ENCODE peak calls at places on chromosomes 3 and 15, in five cellular contexts. L is heart left ventricle, Y is MM.1S, D is AG10803, M is body of pancreas. U is an unnamed sample.

GRCh38 chr15:70376031-70376928 is 278.6 kb upstream of the TLE3 start:
- DNase-seq in L (no peak), Y (no peak), D (no peak), M (no peak), U (no peak)

GRCh38 chr3:120793601-120794000 is 51.1 kb downstream of the GTF2E1 start:
- DNase-seq in L (no peak), Y (no peak), D (no peak), M (no peak), U (peak; percentile 18)

GRCh38 chr3:40588406-40588805 is 63.6 kb downstream of the ZNF621 start:
- DNase-seq in L (no peak), Y (no peak), D (no peak), M (no peak), U (no peak)

GRCh38 chr3:72414481-72415016 is 433.7 kb downstream of the SHQ1 start:
- DNase-seq in L (no peak), Y (no peak), D (no peak), M (no peak), U (peak; percentile 78)

GRCh38 chr3:186520957-186521842 is 23.0 kb downstream of the CRYGS start:
- DNase-seq in L (no peak), Y (no peak), D (no peak), M (no peak), U (no peak)

GRCh38 chr3:36714343-36714742 is 50.0 kb downstream of the DCLK3 start:
- DNase-seq in L (no peak), Y (no peak), D (peak; percentile 70), M (no peak), U (no peak)

GRCh38 chr3:133745108-133745507 is 1.1 kb upstream of the TF start:
- DNase-seq in L (no peak), Y (no peak), D (no peak), M (no peak), U (no peak)

GRCh38 chr15:32870240-32871033 is 152.6 kb downstream of the GREM1 start:
- DNase-seq in L (no peak), Y (no peak), D (peak; percentile 97), M (no peak), U (peak; percentile 96)

GRCh38 chr15:85756411-85757072 is 38.2 kb downstream of the KLHL25 start:
- DNase-seq in L (peak; percentile 14), Y (no peak), D (peak; percentile 31), M (no peak), U (no peak)

GRCh38 chr15:90154246-90154645 is 46.9 kb upstream of the SEMA4B start:
- DNase-seq in L (no peak), Y (no peak), D (no peak), M (no peak), U (no peak)

GRCh38 chr3:167605871-167606270 is 47.9 kb downstream of the WDR49 start:
- DNase-seq in L (no peak), Y (no peak), D (no peak), M (no peak), U (no peak)

GRCh38 chr3:27591811-27592210 is 107.6 kb upstream of the SLC4A7 start:
- DNase-seq in L (no peak), Y (no peak), D (no peak), M (no peak), U (no peak)

GRCh38 chr3:194886836-194887235 is 201.2 kb downstream of the FAM43A start:
- DNase-seq in L (no peak), Y (no peak), D (no peak), M (no peak), U (no peak)

GRCh38 chr3:13162550-13163320 is 89.5 kb upstream of the IQSEC1 start:
- DNase-seq in L (no peak), Y (no peak), D (no peak), M (no peak), U (no peak)

GRCh38 chr15:63917588-63918316 is 84.0 kb upstream of the HERC1 start:
- DNase-seq in L (no peak), Y (no peak), D (no peak), M (no peak), U (no peak)

GRCh38 chr15:41561777-41562145 is 2.7 kb downstream of the TYRO3 start:
- DNase-seq in L (peak; percentile 59), Y (no peak), D (peak; percentile 45), M (peak; percentile 40), U (peak; percentile 50)

GRCh38 chr3:37766220-37766605 is 95.5 kb upstream of the CTDSPL start:
- DNase-seq in L (no peak), Y (peak; percentile 24), D (peak; percentile 2), M (no peak), U (no peak)

GRCh38 chr15:40192942-40193341 is 32.1 kb downstream of the BUB1B start:
- DNase-seq in L (no peak), Y (no peak), D (peak; percentile 88), M (no peak), U (peak; percentile 46)

GRCh38 chr3:53513556-53514190 is 19.3 kb downstream of the CACNA1D start:
- DNase-seq in L (no peak), Y (no peak), D (no peak), M (no peak), U (no peak)
- TF ChIP-seq CTCF in L (no peak), Y (peak; percentile 18), D (no peak), M (no peak), U (no peak)

DNA sequence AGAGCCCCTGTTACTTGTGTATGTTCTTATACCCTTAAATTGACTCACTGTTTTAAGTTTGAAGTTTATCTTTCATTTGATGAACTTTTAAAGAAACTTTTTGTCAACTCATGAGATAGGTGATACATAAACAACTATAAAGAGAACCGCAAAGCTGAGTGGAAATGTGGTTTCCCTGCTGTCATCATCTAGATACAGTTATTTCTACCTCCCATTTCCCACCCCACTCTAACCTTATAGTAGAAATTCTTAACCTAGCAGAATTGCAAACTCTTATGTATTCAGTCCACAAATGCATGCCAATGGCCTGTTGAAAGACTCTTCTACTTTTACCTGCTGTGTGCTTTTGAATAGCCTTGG is 2.7 kb downstream of the TIPARP start:
- DNase-seq in L (no peak), Y (no peak), D (no peak), M (no peak), U (no peak)
- H3K4me3 ChIP-seq in L (no peak overlapping the region), Y (no peak overlapping the region), D (peak overlapping the region; percentile 81), M (no peak overlapping the region), U (peak overlapping the region; percentile 74)

GRCh38 chr15:58222698-58223097 is 84.5 kb downstream of the AQP9 start:
- DNase-seq in L (no peak), Y (no peak), D (peak; percentile 43), M (no peak), U (no peak)
- TF ChIP-seq CTCF in L (no peak), Y (no peak), D (peak; percentile 37), M (no peak), U (no peak)

GRCh38 chr15:83283813-83284562 is 476 bp downstream of the BNC1 start:
- DNase-seq in L (no peak), Y (no peak), D (peak; percentile 36), M (no peak), U (peak; percentile 40)

GRCh38 chr15:83284563-83285283 is at the start of gene BNC1:
- DNase-seq in L (no peak), Y (no peak), D (peak; percentile 26), M (no peak), U (peak; percentile 38)

GRCh38 chr15:83282141-83282540 is 2.3 kb downstream of the BNC1 start:
- DNase-seq in L (no peak), Y (no peak), D (no peak), M (no peak), U (no peak)

GRCh38 chr15:83285284-83285978 is 967 bp upstream of the BNC1 start:
- DNase-seq in L (no peak), Y (no peak), D (no peak), M (no peak), U (no peak)

GRCh38 chr15:83282859-83283812 is 1.3 kb downstream of the BNC1 start:
- DNase-seq in L (peak; percentile 22), Y (no peak), D (peak; percentile 80), M (no peak), U (peak; percentile 68)
- H3K4me3 ChIP-seq in L (peak overlapping the region; percentile 64), Y (no peak overlapping the region), D (peak overlapping the region; percentile 80), M (no peak overlapping the region), U (peak overlapping the region; percentile 84)

GRCh38 chr15:91224750-91225380 is 124.8 kb downstream of the SV2B start:
- DNase-seq in L (no peak), Y (peak; percentile 40), D (peak; percentile 24), M (peak; percentile 47), U (peak; percentile 33)
- TF ChIP-seq CTCF in L (peak; percentile 60), Y (peak; percentile 87), D (peak; percentile 66), M (peak; percentile 71), U (peak; percentile 67)